ENCODE peak calls at places on chromosomes 13 and 19, in seven cellular contexts. One of them, this sample, is unnamed.

GRCh38 chr19:5621945-5622464 is 571 bp downstream of the SAFB2 start:
- DNase-seq in A549: no peak
- DNase-seq in endothelial cell: no peak
- DNase-seq in HFFc6: no peak
- DNase-seq in dorsolateral prefrontal cortex: no peak
- DNase-seq in neural crest cell: peak
- DNase-seq in tibial artery: peak
- DNase-seq in this sample: no peak

GRCh38 chr13:21458457-21458815 is 667 bp downstream of the ZDHHC20 start:
- DNase-seq in endothelial cell: peak
- DNase-seq in tibial artery: no peak
- DNase-seq in HFFc6: no peak
- DNase-seq in dorsolateral prefrontal cortex: no peak
- DNase-seq in neural crest cell: peak
- DNase-seq in A549: peak
- DNase-seq in this sample: no peak

GRCh38 chr13:66665991-66666390 is 564.1 kb downstream of the PCDH9 start:
- DNase-seq in A549: no peak
- DNase-seq in neural crest cell: peak
- DNase-seq in dorsolateral prefrontal cortex: peak
- DNase-seq in endothelial cell: peak
- DNase-seq in tibial artery: no peak
- DNase-seq in HFFc6: peak
- DNase-seq in this sample: no peak

GRCh38 chr19:47110521-47111080 is 3.0 kb downstream of the ZC3H4 start:
- DNase-seq in A549: no peak
- DNase-seq in neural crest cell: no peak
- DNase-seq in endothelial cell: no peak
- DNase-seq in HFFc6: no peak
- DNase-seq in dorsolateral prefrontal cortex: no peak
- DNase-seq in tibial artery: no peak
- DNase-seq in this sample: no peak

GRCh38 chr19:16369306-16369663 is 44.7 kb downstream of the KLF2 start:
- DNase-seq in tibial artery: no peak
- DNase-seq in A549: no peak
- DNase-seq in endothelial cell: no peak
- DNase-seq in dorsolateral prefrontal cortex: no peak
- DNase-seq in HFFc6: no peak
- DNase-seq in neural crest cell: no peak
- DNase-seq in this sample: no peak

GRCh38 chr19:9847087-9847671 is 12.1 kb downstream of the PIN1 start:
- DNase-seq in HFFc6: peak
- DNase-seq in endothelial cell: peak
- DNase-seq in tibial artery: peak
- DNase-seq in dorsolateral prefrontal cortex: no peak
- DNase-seq in neural crest cell: peak
- DNase-seq in A549: peak
- DNase-seq in this sample: peak

GRCh38 chr13:27261376-27261775 is 9.3 kb upstream of the RASL11A start:
- DNase-seq in neural crest cell: no peak
- DNase-seq in HFFc6: peak
- DNase-seq in endothelial cell: no peak
- DNase-seq in dorsolateral prefrontal cortex: no peak
- DNase-seq in tibial artery: no peak
- DNase-seq in A549: no peak
- DNase-seq in this sample: no peak

GRCh38 chr19:58170860-58171259 is 12.0 kb upstream of the ZNF274 start:
- DNase-seq in neural crest cell: no peak
- DNase-seq in endothelial cell: no peak
- DNase-seq in HFFc6: peak
- DNase-seq in tibial artery: no peak
- DNase-seq in dorsolateral prefrontal cortex: no peak
- DNase-seq in A549: peak
- DNase-seq in this sample: no peak

GRCh38 chr19:10624585-10624984 is 768 bp upstream of the SLC44A2 start:
- DNase-seq in HFFc6: no peak
- DNase-seq in endothelial cell: no peak
- DNase-seq in dorsolateral prefrontal cortex: no peak
- DNase-seq in A549: no peak
- DNase-seq in neural crest cell: no peak
- DNase-seq in tibial artery: no peak
- DNase-seq in this sample: no peak

GRCh38 chr13:27339299-27339698 is 68.7 kb downstream of the RASL11A start:
- DNase-seq in endothelial cell: peak
- DNase-seq in neural crest cell: peak
- DNase-seq in HFFc6: no peak
- DNase-seq in dorsolateral prefrontal cortex: no peak
- DNase-seq in A549: peak
- DNase-seq in tibial artery: peak
- DNase-seq in this sample: peak

GRCh38 chr19:18153555-18154134 is 682 bp downstream of the PIK3R2 start:
- DNase-seq in neural crest cell: no peak
- DNase-seq in dorsolateral prefrontal cortex: no peak
- DNase-seq in HFFc6: no peak
- DNase-seq in A549: no peak
- DNase-seq in tibial artery: no peak
- DNase-seq in endothelial cell: no peak
- DNase-seq in this sample: no peak

GRCh38 chr19:34254552-34255432 is at the start of gene GARRE1:
- DNase-seq in tibial artery: no peak
- DNase-seq in endothelial cell: peak
- DNase-seq in neural crest cell: peak
- DNase-seq in HFFc6: no peak
- DNase-seq in A549: peak
- DNase-seq in dorsolateral prefrontal cortex: no peak
- DNase-seq in this sample: peak

GRCh38 chr13:66844933-66845332 is 385.2 kb downstream of the PCDH9 start:
- DNase-seq in dorsolateral prefrontal cortex: no peak
- DNase-seq in HFFc6: no peak
- DNase-seq in neural crest cell: no peak
- DNase-seq in tibial artery: no peak
- DNase-seq in A549: no peak
- DNase-seq in endothelial cell: no peak
- DNase-seq in this sample: no peak

GRCh38 chr19:1027953-1028902 is 1.8 kb downstream of the CNN2 start:
- DNase-seq in A549: peak
- DNase-seq in tibial artery: peak
- DNase-seq in dorsolateral prefrontal cortex: no peak
- DNase-seq in neural crest cell: no peak
- DNase-seq in HFFc6: peak
- DNase-seq in endothelial cell: peak
- DNase-seq in this sample: no peak

GRCh38 chr13:20711301-20712044 is 8.0 kb downstream of the IL17D start:
- DNase-seq in neural crest cell: peak
- DNase-seq in dorsolateral prefrontal cortex: no peak
- DNase-seq in tibial artery: peak
- DNase-seq in HFFc6: no peak
- DNase-seq in A549: peak
- DNase-seq in endothelial cell: no peak
- DNase-seq in this sample: no peak

GRCh38 chr13:74325106-74325505 is 190.9 kb upstream of the KLF12 start:
- DNase-seq in dorsolateral prefrontal cortex: no peak
- DNase-seq in endothelial cell: no peak
- DNase-seq in tibial artery: no peak
- DNase-seq in A549: no peak
- DNase-seq in neural crest cell: no peak
- DNase-seq in HFFc6: peak
- DNase-seq in this sample: no peak

GRCh38 chr19:49692102-49692599 is 1.2 kb downstream of the CPT1C start:
- DNase-seq in dorsolateral prefrontal cortex: no peak
- DNase-seq in A549: no peak
- DNase-seq in endothelial cell: no peak
- DNase-seq in neural crest cell: no peak
- DNase-seq in tibial artery: no peak
- DNase-seq in HFFc6: no peak
- DNase-seq in this sample: no peak

GRCh38 chr19:30074096-30074495 is 132.1 kb downstream of the URI1 start:
- DNase-seq in tibial artery: peak
- DNase-seq in HFFc6: no peak
- DNase-seq in dorsolateral prefrontal cortex: peak
- DNase-seq in endothelial cell: no peak
- DNase-seq in A549: no peak
- DNase-seq in neural crest cell: no peak
- DNase-seq in this sample: no peak

GRCh38 chr19:30074741-30075460 is 132.9 kb downstream of the URI1 start:
- DNase-seq in neural crest cell: no peak
- DNase-seq in tibial artery: peak
- DNase-seq in dorsolateral prefrontal cortex: peak
- DNase-seq in endothelial cell: no peak
- DNase-seq in A549: no peak
- DNase-seq in HFFc6: no peak
- DNase-seq in this sample: no peak

GRCh38 chr19:30076751-30077670 is 135.0 kb downstream of the URI1 start:
- DNase-seq in endothelial cell: no peak
- DNase-seq in dorsolateral prefrontal cortex: no peak
- DNase-seq in A549: no peak
- DNase-seq in neural crest cell: no peak
- DNase-seq in tibial artery: peak
- DNase-seq in HFFc6: no peak
- DNase-seq in this sample: no peak

GRCh38 chr19:30077851-30078355 is 135.9 kb downstream of the URI1 start:
- DNase-seq in neural crest cell: no peak
- DNase-seq in HFFc6: no peak
- DNase-seq in A549: no peak
- DNase-seq in dorsolateral prefrontal cortex: no peak
- DNase-seq in endothelial cell: no peak
- DNase-seq in tibial artery: peak
- DNase-seq in this sample: no peak

DNA sequence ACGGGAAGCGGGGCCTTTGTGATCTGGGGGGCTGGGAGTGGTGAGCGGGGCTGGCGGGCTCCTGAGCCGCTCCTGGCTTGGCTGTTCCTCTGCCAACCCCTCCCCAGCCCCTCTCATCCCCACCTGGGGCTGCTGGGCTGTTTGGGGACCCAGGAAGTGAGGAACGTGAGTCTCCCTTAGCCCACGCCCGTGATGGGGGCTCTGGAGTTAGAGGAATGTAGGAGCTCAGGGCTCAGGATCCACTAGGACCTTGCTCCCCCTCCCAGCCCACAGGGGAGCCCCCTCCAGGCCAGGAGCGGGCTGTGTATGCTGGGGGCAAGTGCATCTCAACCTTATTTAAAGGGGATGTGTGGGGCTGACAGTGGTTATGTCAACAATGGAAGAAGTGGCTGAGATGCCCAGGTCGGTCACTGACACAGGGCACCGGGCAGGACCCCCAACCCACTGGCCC is 134.1 kb downstream of the URI1 start:
- DNase-seq in neural crest cell: no peak
- DNase-seq in endothelial cell: no peak
- DNase-seq in HFFc6: no peak
- DNase-seq in dorsolateral prefrontal cortex: no peak
- DNase-seq in A549: no peak
- DNase-seq in tibial artery: peak
- DNase-seq in this sample: no peak
- TF ChIP-seq CTCF in neural crest cell: no peak
- TF ChIP-seq CTCF in endothelial cell: no peak
- TF ChIP-seq CTCF in HFFc6: no peak
- TF ChIP-seq CTCF in dorsolateral prefrontal cortex: no peak
- TF ChIP-seq CTCF in A549: no peak
- TF ChIP-seq CTCF in tibial artery: no peak
- TF ChIP-seq CTCF in this sample: no peak

GRCh38 chr13:42769650-42770049 is 11.7 kb upstream of the FAM216B start:
- DNase-seq in neural crest cell: no peak
- DNase-seq in tibial artery: no peak
- DNase-seq in dorsolateral prefrontal cortex: no peak
- DNase-seq in A549: no peak
- DNase-seq in endothelial cell: no peak
- DNase-seq in HFFc6: no peak
- DNase-seq in this sample: no peak
- TF ChIP-seq CTCF in neural crest cell: no peak
- TF ChIP-seq CTCF in tibial artery: no peak
- TF ChIP-seq CTCF in dorsolateral prefrontal cortex: no peak
- TF ChIP-seq CTCF in A549: no peak
- TF ChIP-seq CTCF in endothelial cell: no peak
- TF ChIP-seq CTCF in HFFc6: peak
- TF ChIP-seq CTCF in this sample: no peak

DNA sequence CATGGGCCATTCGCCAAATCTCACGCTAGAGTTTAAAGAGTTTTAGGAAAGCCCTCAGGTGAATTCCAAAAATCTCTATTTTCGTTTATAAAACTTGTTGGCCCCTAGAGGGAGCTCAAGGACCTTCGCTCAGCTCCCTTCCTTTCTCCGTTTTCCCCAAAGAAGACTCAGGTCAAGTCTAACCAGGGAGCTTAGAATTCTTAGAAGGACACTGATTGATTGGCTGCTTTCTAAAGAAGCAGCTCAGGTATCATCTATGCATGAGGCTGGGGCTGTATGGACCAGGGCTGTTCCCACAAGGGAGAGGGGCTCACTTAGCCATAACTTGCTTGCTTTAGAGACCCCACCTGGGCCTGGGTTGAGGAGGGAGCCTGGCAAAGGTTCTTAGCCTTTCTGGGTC is 20.5 kb downstream of the DZIP1 start:
- DNase-seq in neural crest cell: peak
- DNase-seq in HFFc6: peak
- DNase-seq in tibial artery: no peak
- DNase-seq in endothelial cell: peak
- DNase-seq in A549: peak
- DNase-seq in dorsolateral prefrontal cortex: no peak
- DNase-seq in this sample: no peak
- TF ChIP-seq CTCF in neural crest cell: peak
- TF ChIP-seq CTCF in HFFc6: peak
- TF ChIP-seq CTCF in tibial artery: peak
- TF ChIP-seq CTCF in endothelial cell: peak
- TF ChIP-seq CTCF in A549: peak
- TF ChIP-seq CTCF in dorsolateral prefrontal cortex: peak
- TF ChIP-seq CTCF in this sample: peak

GRCh38 chr19:48565090-48565489 is 13.1 kb downstream of the SULT2B1 start:
- DNase-seq in endothelial cell: no peak
- DNase-seq in HFFc6: peak
- DNase-seq in dorsolateral prefrontal cortex: no peak
- DNase-seq in tibial artery: no peak
- DNase-seq in neural crest cell: no peak
- DNase-seq in A549: peak
- DNase-seq in this sample: no peak
- TF ChIP-seq CTCF in endothelial cell: no peak
- TF ChIP-seq CTCF in HFFc6: no peak
- TF ChIP-seq CTCF in dorsolateral prefrontal cortex: no peak
- TF ChIP-seq CTCF in tibial artery: no peak
- TF ChIP-seq CTCF in neural crest cell: no peak
- TF ChIP-seq CTCF in A549: no peak
- TF ChIP-seq CTCF in this sample: no peak